ENCODE peak calls at places on chromosomes 1 and 21, in six cellular contexts. J is activated naive CD8-positive, alpha-beta T cell treated with anti-CD3 and anti-CD28 coated beads for 36 hours; E is globus pallidus; W is stimulated activated CD8-positive, alpha-beta memory T cell treated with anti-CD3 and anti-CD28 coated beads, Interleukin-4, amount 100 ng/mL, for 24 hours; K is H4; R is iPS DF 6.9. A is an unnamed sample.

GRCh38 chr1:211975152-211975941 is 60.0 kb downstream of the INTS7 start:
- DNase-seq in J (no peak), E (no peak), W (no peak), K (no peak), R (no peak), A (no peak)

GRCh38 chr1:151547119-151547899 is 7.2 kb downstream of the TUFT1 start:
- DNase-seq in J (no peak), E (no peak), W (no peak), K (peak), R (no peak), A (peak)

GRCh38 chr1:97797403-97798183 is 123.2 kb downstream of the DPYD start:
- DNase-seq in J (no peak), E (no peak), W (no peak), K (no peak), R (no peak), A (no peak)

GRCh38 chr1:110482662-110483307 is 31.8 kb downstream of the PROK1 start:
- DNase-seq in J (no peak), E (no peak), W (no peak), K (no peak), R (no peak), A (no peak)

GRCh38 chr21:17492415-17493168 is 20.3 kb upstream of the CXADR start:
- DNase-seq in J (no peak), E (no peak), W (no peak), K (peak), R (no peak), A (no peak)

GRCh38 chr21:34514576-34515135 is 2.6 kb upstream of the KCNE1 start:
- DNase-seq in J (no peak), E (no peak), W (no peak), K (no peak), R (no peak), A (no peak)

GRCh38 chr1:168227620-168228019 is 1.8 kb downstream of the SFT2D2 start:
- DNase-seq in J (no peak), E (no peak), W (no peak), K (no peak), R (no peak), A (no peak)

GRCh38 chr1:229874609-229875008 is 192.4 kb upstream of the GALNT2 start:
- DNase-seq in J (no peak), E (no peak), W (no peak), K (no peak), R (no peak), A (no peak)

GRCh38 chr1:115322631-115323030 is 15.4 kb downstream of the NGF start:
- DNase-seq in J (no peak), E (no peak), W (no peak), K (no peak), R (no peak), A (no peak)

GRCh38 chr1:6185151-6185550 is 5.0 kb upstream of the CHD5 start:
- DNase-seq in J (no peak), E (no peak), W (no peak), K (no peak), R (no peak), A (no peak)

GRCh38 chr1:152244576-152244975 is 20.6 kb upstream of the HRNR start:
- DNase-seq in J (no peak), E (no peak), W (no peak), K (no peak), R (no peak), A (no peak)

GRCh38 chr1:30466610-30467009 is 256.8 kb downstream of the MATN1 start:
- DNase-seq in J (no peak), E (no peak), W (no peak), K (no peak), R (no peak), A (no peak)

GRCh38 chr1:181018901-181019681 is 3.6 kb downstream of the STX6 start:
- DNase-seq in J (peak), E (no peak), W (no peak), K (no peak), R (no peak), A (no peak)